ENCODE peak calls at places on chromosomes 5 and 9, in nine cellular contexts. Q is ovary, R is neural progenitor cell, B is lung, P is PC-3, L is left ventricle myocardium inferior, F is endothelial cell of umbilical vein, N is epithelial cell of esophagus, X is fibroblast of lung. Z is an unnamed sample.

GRCh38 chr5:141567513-141568117 is 51.2 kb downstream of the DIAPH1 start:
- DNase-seq in P (peak; percentile 11), Q (no peak), R (peak; percentile 39), N (no peak), F (peak; percentile 32), L (no peak), X (no peak), B (no peak), Z (no peak)

GRCh38 chr5:40654377-40655006 is 25.2 kb upstream of the PTGER4 start:
- DNase-seq in X (no peak), L (no peak), F (no peak), P (no peak), R (no peak), Q (no peak), N (no peak), B (no peak), Z (no peak)

GRCh38 chr5:157431544-157432200 is 28.3 kb upstream of the NIPAL4 start:
- DNase-seq in B (no peak), F (peak; percentile 64), N (peak; percentile 75), R (peak; percentile 50), Q (no peak), L (no peak), X (peak; percentile 58), P (peak; percentile 90), Z (peak; percentile 61)

GRCh38 chr5:124124711-124125229 is 612.8 kb downstream of the CSNK1G3 start:
- DNase-seq in Q (no peak), X (peak; percentile 4), N (no peak), B (no peak), P (no peak), F (no peak), R (no peak), L (no peak), Z (no peak)

GRCh38 chr5:78293856-78294249 is 645 bp downstream of the AP3B1 start:
- DNase-seq in P (no peak), N (peak; percentile 4), F (peak; percentile 31), Q (no peak), X (peak; percentile 6), B (no peak), R (peak; percentile 19), L (no peak), Z (no peak)

GRCh38 chr5:2496126-2496525 is 255.4 kb downstream of the IRX2 start:
- DNase-seq in R (no peak), L (no peak), P (no peak), B (no peak), Q (no peak), N (no peak), F (no peak), X (no peak), Z (no peak)

GRCh38 chr9:116323012-116323411 is 169.4 kb downstream of the PAPPA start:
- DNase-seq in L (no peak), X (no peak), Q (no peak), F (no peak), R (peak; percentile 67), B (no peak), P (no peak), N (no peak), Z (no peak)

GRCh38 chr5:359301-359897 is 37.9 kb downstream of the AHRR start:
- DNase-seq in N (no peak), L (no peak), R (no peak), Q (no peak), F (no peak), X (no peak), P (no peak), B (no peak), Z (no peak)

GRCh38 chr9:109143881-109144562 is 23.0 kb downstream of the FRRS1L start:
- DNase-seq in R (peak; percentile 18), L (no peak), N (peak; percentile 38), X (peak; percentile 39), B (no peak), P (peak; percentile 61), F (no peak), Q (no peak), Z (peak; percentile 12)

GRCh38 chr5:35457912-35458823 is 159.5 kb upstream of the SPEF2 start:
- DNase-seq in X (no peak), Q (no peak), L (no peak), R (no peak), F (no peak), P (no peak), B (no peak), N (no peak), Z (no peak)

GRCh38 chr5:80343067-80343466 is 23.3 kb downstream of the SPZ1 start:
- DNase-seq in L (no peak), Q (no peak), N (no peak), X (peak; percentile 9), B (no peak), R (no peak), P (no peak), F (no peak), Z (no peak)

GRCh38 chr9:698276-698675 is 143.2 kb upstream of the DMRT1 start:
- DNase-seq in R (no peak), L (no peak), N (peak; percentile 61), X (peak; percentile 80), P (peak; percentile 60), B (no peak), Q (no peak), F (peak; percentile 61), Z (peak; percentile 34)

GRCh38 chr9:78713746-78714405 is 417.0 kb downstream of the PSAT1 start:
- DNase-seq in P (no peak), B (no peak), F (peak; percentile 11), Q (no peak), L (no peak), N (no peak), R (no peak), X (peak; percentile 88), Z (no peak)

GRCh38 chr5:3899093-3899492 is 303.5 kb downstream of the IRX1 start:
- DNase-seq in B (no peak), F (no peak), R (peak; percentile 57), L (no peak), X (no peak), P (no peak), Q (no peak), N (no peak), Z (no peak)

GRCh38 chr5:3905521-3905920 is 309.9 kb downstream of the IRX1 start:
- DNase-seq in R (no peak), X (no peak), P (no peak), B (peak; percentile 10), Q (no peak), N (no peak), F (no peak), L (no peak), Z (no peak)

GRCh38 chr5:3904584-3904983 is 309.0 kb downstream of the IRX1 start:
- DNase-seq in R (no peak), F (no peak), P (no peak), B (no peak), N (no peak), Q (no peak), X (no peak), L (no peak), Z (no peak)

DNA sequence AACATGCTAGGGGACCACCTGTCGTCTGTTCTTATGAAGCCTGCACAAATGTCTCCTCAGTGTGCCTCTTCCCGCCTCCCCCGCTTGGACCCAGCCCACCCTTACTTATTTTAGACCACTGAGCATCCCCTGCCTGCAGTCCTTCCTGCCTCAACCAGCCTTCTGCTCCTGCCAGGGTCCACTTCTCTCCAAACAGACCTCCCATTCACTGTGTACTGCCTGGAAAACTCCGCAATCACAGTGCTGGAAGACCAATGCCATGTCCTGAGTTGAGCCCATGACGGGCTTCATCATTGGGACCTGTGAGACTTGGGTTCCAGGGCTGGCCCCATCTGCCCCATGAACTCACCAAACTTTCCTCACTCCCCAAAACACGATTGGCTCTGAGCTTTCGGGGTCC is 309.4 kb downstream of the IRX1 start:
- DNase-seq in R (no peak), Q (no peak), B (peak; percentile 22), F (no peak), P (no peak), L (no peak), X (no peak), N (no peak), Z (no peak)
- H3K4me3 ChIP-seq in R (no peak overlapping the region), Q (no peak overlapping the region), B (no peak overlapping the region), F (no peak overlapping the region), P (no peak overlapping the region), L (no peak overlapping the region), X (no peak overlapping the region), N (no peak overlapping the region), Z (no peak overlapping the region)

DNA sequence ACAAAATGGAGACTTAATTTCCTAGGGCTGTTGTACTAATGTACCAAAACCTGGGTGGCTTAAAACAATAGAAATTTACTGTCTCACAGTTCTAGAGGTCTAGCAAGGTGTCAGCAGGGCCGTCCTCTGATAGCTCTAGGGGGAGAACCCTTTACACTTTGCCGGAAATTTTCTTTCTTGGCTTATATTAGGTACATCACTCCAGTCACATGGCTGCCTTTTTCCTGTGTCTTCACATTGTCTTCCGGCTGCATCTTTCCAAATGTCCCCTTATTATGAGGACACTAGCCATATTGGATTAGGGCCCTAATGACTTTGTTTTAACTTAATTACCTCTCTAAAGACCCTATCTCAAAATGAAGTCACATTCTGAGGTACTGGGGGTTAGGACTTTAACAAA is 5.8 kb downstream of the UHRF2 start:
- DNase-seq in B (no peak), F (no peak), N (no peak), Q (no peak), X (no peak), P (no peak), L (no peak), R (no peak), Z (no peak)
- H3K4me3 ChIP-seq in B (no peak overlapping the region), F (no peak overlapping the region), N (no peak overlapping the region), Q (no peak overlapping the region), X (no peak overlapping the region), P (no peak overlapping the region), L (no peak overlapping the region), R (no peak overlapping the region), Z (no peak overlapping the region)

GRCh38 chr5:180207593-180207992 is 1.4 kb downstream of the RASGEF1C start:
- DNase-seq in B (no peak), L (no peak), F (no peak), X (no peak), N (no peak), Q (no peak), P (no peak), R (peak; percentile 19), Z (no peak)
- H3K4me3 ChIP-seq in B (no peak overlapping the region), L (peak overlapping the region; percentile 59), F (no peak overlapping the region), X (no peak overlapping the region), N (no peak overlapping the region), Q (no peak overlapping the region), P (no peak overlapping the region), R (no peak overlapping the region), Z (no peak overlapping the region)

GRCh38 chr9:101736723-101737122 is 1.7 kb downstream of the GRIN3A start:
- DNase-seq in P (peak; percentile 13), B (no peak), F (no peak), X (no peak), Q (peak; percentile 42), L (peak; percentile 20), N (peak; percentile 32), R (peak; percentile 73), Z (peak; percentile 40)

GRCh38 chr9:101738566-101739183 is at the start of gene GRIN3A:
- DNase-seq in B (no peak), R (peak; percentile 61), L (peak; percentile 36), X (no peak), N (peak; percentile 4), P (no peak), F (no peak), Q (peak; percentile 28), Z (no peak)

GRCh38 chr9:101739311-101739710 is 864 bp upstream of the GRIN3A start:
- DNase-seq in R (no peak), N (no peak), P (no peak), F (no peak), L (peak; percentile 6), X (no peak), Q (no peak), B (no peak), Z (no peak)

GRCh38 chr9:101737165-101737704 is 1.2 kb downstream of the GRIN3A start:
- DNase-seq in N (no peak), R (peak; percentile 11), X (no peak), F (no peak), B (no peak), Q (no peak), P (no peak), L (no peak), Z (no peak)

GRCh38 chr9:101737705-101738565 is 512 bp downstream of the GRIN3A start:
- DNase-seq in B (no peak), R (peak; percentile 77), N (no peak), X (no peak), F (no peak), L (peak; percentile 12), P (no peak), Q (no peak), Z (no peak)
- H3K4me3 ChIP-seq in B (no peak overlapping the region), R (peak overlapping the region; percentile 58), N (no peak overlapping the region), X (no peak overlapping the region), F (no peak overlapping the region), L (peak overlapping the region; percentile 67), P (peak overlapping the region; percentile 32), Q (peak overlapping the region; percentile 28), Z (peak overlapping the region; percentile 36)